ENCODE peak calls at places on chromosomes 2 and 18, in eight cellular contexts. One of them, this sample, is unnamed.

GRCh38 chr18:12838178-12838634 is 45.8 kb downstream of the PTPN2 start:
- DNase-seq in neural progenitor cell: no peak
- DNase-seq in RCC 7860: peak
- DNase-seq in NCI-H1436: no peak
- DNase-seq in WERI-Rb-1: no peak
- DNase-seq in stimulated activated CD4-positive, alpha-beta T cell treated with anti-CD3 and anti-CD28 coated beads, Interleukin-1b, Interleukin-23, amount 100 ng/mL, for 4 hours: no peak
- DNase-seq in GM10248: peak
- DNase-seq in central memory CD4-positive, alpha-beta T cell: no peak
- DNase-seq in this sample: no peak

GRCh38 chr2:183035298-183035953 is 2.8 kb downstream of the NCKAP1 start:
- DNase-seq in neural progenitor cell: no peak
- DNase-seq in RCC 7860: no peak
- DNase-seq in stimulated activated CD4-positive, alpha-beta T cell treated with anti-CD3 and anti-CD28 coated beads, Interleukin-1b, Interleukin-23, amount 100 ng/mL, for 4 hours: no peak
- DNase-seq in GM10248: no peak
- DNase-seq in WERI-Rb-1: no peak
- DNase-seq in central memory CD4-positive, alpha-beta T cell: no peak
- DNase-seq in NCI-H1436: no peak
- DNase-seq in this sample: no peak

GRCh38 chr18:48979944-48980890 is 29.5 kb upstream of the SMAD7 start:
- DNase-seq in NCI-H1436: no peak
- DNase-seq in central memory CD4-positive, alpha-beta T cell: no peak
- DNase-seq in GM10248: no peak
- DNase-seq in RCC 7860: peak
- DNase-seq in neural progenitor cell: no peak
- DNase-seq in WERI-Rb-1: no peak
- DNase-seq in stimulated activated CD4-positive, alpha-beta T cell treated with anti-CD3 and anti-CD28 coated beads, Interleukin-1b, Interleukin-23, amount 100 ng/mL, for 4 hours: no peak
- DNase-seq in this sample: no peak

GRCh38 chr18:26556573-26556972 is 8.2 kb upstream of the KCTD1 start:
- DNase-seq in NCI-H1436: no peak
- DNase-seq in central memory CD4-positive, alpha-beta T cell: no peak
- DNase-seq in stimulated activated CD4-positive, alpha-beta T cell treated with anti-CD3 and anti-CD28 coated beads, Interleukin-1b, Interleukin-23, amount 100 ng/mL, for 4 hours: no peak
- DNase-seq in neural progenitor cell: no peak
- DNase-seq in RCC 7860: no peak
- DNase-seq in WERI-Rb-1: no peak
- DNase-seq in GM10248: peak
- DNase-seq in this sample: no peak

GRCh38 chr18:49751427-49752094 is 61.8 kb downstream of the ACAA2 start:
- DNase-seq in NCI-H1436: no peak
- DNase-seq in stimulated activated CD4-positive, alpha-beta T cell treated with anti-CD3 and anti-CD28 coated beads, Interleukin-1b, Interleukin-23, amount 100 ng/mL, for 4 hours: no peak
- DNase-seq in GM10248: no peak
- DNase-seq in RCC 7860: no peak
- DNase-seq in neural progenitor cell: no peak
- DNase-seq in central memory CD4-positive, alpha-beta T cell: peak
- DNase-seq in WERI-Rb-1: no peak
- DNase-seq in this sample: no peak

GRCh38 chr2:42503291-42503690 is 9.5 kb upstream of the KCNG3 start:
- DNase-seq in GM10248: no peak
- DNase-seq in NCI-H1436: no peak
- DNase-seq in central memory CD4-positive, alpha-beta T cell: no peak
- DNase-seq in RCC 7860: peak
- DNase-seq in stimulated activated CD4-positive, alpha-beta T cell treated with anti-CD3 and anti-CD28 coated beads, Interleukin-1b, Interleukin-23, amount 100 ng/mL, for 4 hours: no peak
- DNase-seq in WERI-Rb-1: no peak
- DNase-seq in neural progenitor cell: no peak
- DNase-seq in this sample: no peak

GRCh38 chr2:38700113-38700780 is 34.3 kb downstream of the GALM start:
- DNase-seq in WERI-Rb-1: no peak
- DNase-seq in central memory CD4-positive, alpha-beta T cell: peak
- DNase-seq in neural progenitor cell: no peak
- DNase-seq in stimulated activated CD4-positive, alpha-beta T cell treated with anti-CD3 and anti-CD28 coated beads, Interleukin-1b, Interleukin-23, amount 100 ng/mL, for 4 hours: no peak
- DNase-seq in GM10248: no peak
- DNase-seq in RCC 7860: no peak
- DNase-seq in NCI-H1436: no peak
- DNase-seq in this sample: no peak

GRCh38 chr18:69528439-69528838 is 127.8 kb downstream of the DOK6 start:
- DNase-seq in GM10248: no peak
- DNase-seq in WERI-Rb-1: no peak
- DNase-seq in stimulated activated CD4-positive, alpha-beta T cell treated with anti-CD3 and anti-CD28 coated beads, Interleukin-1b, Interleukin-23, amount 100 ng/mL, for 4 hours: no peak
- DNase-seq in neural progenitor cell: no peak
- DNase-seq in RCC 7860: no peak
- DNase-seq in NCI-H1436: no peak
- DNase-seq in central memory CD4-positive, alpha-beta T cell: no peak
- DNase-seq in this sample: no peak

GRCh38 chr2:143730155-143730949 is 601.1 kb downstream of the ARHGAP15 start:
- DNase-seq in neural progenitor cell: no peak
- DNase-seq in NCI-H1436: no peak
- DNase-seq in stimulated activated CD4-positive, alpha-beta T cell treated with anti-CD3 and anti-CD28 coated beads, Interleukin-1b, Interleukin-23, amount 100 ng/mL, for 4 hours: no peak
- DNase-seq in RCC 7860: peak
- DNase-seq in WERI-Rb-1: no peak
- DNase-seq in central memory CD4-positive, alpha-beta T cell: no peak
- DNase-seq in GM10248: peak
- DNase-seq in this sample: no peak

GRCh38 chr2:634041-634440 is 43.2 kb downstream of the TMEM18 start:
- DNase-seq in NCI-H1436: no peak
- DNase-seq in neural progenitor cell: no peak
- DNase-seq in RCC 7860: no peak
- DNase-seq in WERI-Rb-1: no peak
- DNase-seq in central memory CD4-positive, alpha-beta T cell: no peak
- DNase-seq in GM10248: no peak
- DNase-seq in stimulated activated CD4-positive, alpha-beta T cell treated with anti-CD3 and anti-CD28 coated beads, Interleukin-1b, Interleukin-23, amount 100 ng/mL, for 4 hours: no peak
- DNase-seq in this sample: no peak

GRCh38 chr2:9556121-9556869 is 665 bp upstream of the ADAM17 start:
- DNase-seq in RCC 7860: no peak
- DNase-seq in GM10248: no peak
- DNase-seq in stimulated activated CD4-positive, alpha-beta T cell treated with anti-CD3 and anti-CD28 coated beads, Interleukin-1b, Interleukin-23, amount 100 ng/mL, for 4 hours: no peak
- DNase-seq in WERI-Rb-1: no peak
- DNase-seq in central memory CD4-positive, alpha-beta T cell: peak
- DNase-seq in NCI-H1436: peak
- DNase-seq in neural progenitor cell: no peak
- DNase-seq in this sample: no peak

GRCh38 chr2:127508621-127509034 is 17.7 kb downstream of the IWS1 start:
- DNase-seq in RCC 7860: peak
- DNase-seq in central memory CD4-positive, alpha-beta T cell: no peak
- DNase-seq in WERI-Rb-1: no peak
- DNase-seq in GM10248: no peak
- DNase-seq in neural progenitor cell: no peak
- DNase-seq in stimulated activated CD4-positive, alpha-beta T cell treated with anti-CD3 and anti-CD28 coated beads, Interleukin-1b, Interleukin-23, amount 100 ng/mL, for 4 hours: no peak
- DNase-seq in NCI-H1436: peak
- DNase-seq in this sample: peak

GRCh38 chr2:195824478-195824877 is 167.5 kb downstream of the SLC39A10 start:
- DNase-seq in central memory CD4-positive, alpha-beta T cell: no peak
- DNase-seq in stimulated activated CD4-positive, alpha-beta T cell treated with anti-CD3 and anti-CD28 coated beads, Interleukin-1b, Interleukin-23, amount 100 ng/mL, for 4 hours: no peak
- DNase-seq in neural progenitor cell: no peak
- DNase-seq in WERI-Rb-1: no peak
- DNase-seq in GM10248: no peak
- DNase-seq in NCI-H1436: no peak
- DNase-seq in RCC 7860: no peak
- DNase-seq in this sample: no peak

GRCh38 chr18:3688682-3689081 is 238.7 kb downstream of the TGIF1 start:
- DNase-seq in central memory CD4-positive, alpha-beta T cell: no peak
- DNase-seq in WERI-Rb-1: no peak
- DNase-seq in RCC 7860: peak
- DNase-seq in GM10248: no peak
- DNase-seq in NCI-H1436: no peak
- DNase-seq in neural progenitor cell: peak
- DNase-seq in stimulated activated CD4-positive, alpha-beta T cell treated with anti-CD3 and anti-CD28 coated beads, Interleukin-1b, Interleukin-23, amount 100 ng/mL, for 4 hours: no peak
- DNase-seq in this sample: peak

GRCh38 chr2:190722061-190722759 is 73.3 kb downstream of the NAB1 start:
- DNase-seq in central memory CD4-positive, alpha-beta T cell: no peak
- DNase-seq in NCI-H1436: no peak
- DNase-seq in neural progenitor cell: no peak
- DNase-seq in stimulated activated CD4-positive, alpha-beta T cell treated with anti-CD3 and anti-CD28 coated beads, Interleukin-1b, Interleukin-23, amount 100 ng/mL, for 4 hours: no peak
- DNase-seq in GM10248: peak
- DNase-seq in RCC 7860: peak
- DNase-seq in WERI-Rb-1: no peak
- DNase-seq in this sample: no peak

GRCh38 chr2:233261819-233262555 is 10.5 kb downstream of the ATG16L1 start:
- DNase-seq in RCC 7860: no peak
- DNase-seq in NCI-H1436: no peak
- DNase-seq in WERI-Rb-1: no peak
- DNase-seq in central memory CD4-positive, alpha-beta T cell: no peak
- DNase-seq in GM10248: peak
- DNase-seq in stimulated activated CD4-positive, alpha-beta T cell treated with anti-CD3 and anti-CD28 coated beads, Interleukin-1b, Interleukin-23, amount 100 ng/mL, for 4 hours: no peak
- DNase-seq in neural progenitor cell: no peak
- DNase-seq in this sample: no peak

GRCh38 chr2:240600451-240600961 is 14.0 kb downstream of the CAPN10 start:
- DNase-seq in GM10248: no peak
- DNase-seq in central memory CD4-positive, alpha-beta T cell: no peak
- DNase-seq in NCI-H1436: no peak
- DNase-seq in stimulated activated CD4-positive, alpha-beta T cell treated with anti-CD3 and anti-CD28 coated beads, Interleukin-1b, Interleukin-23, amount 100 ng/mL, for 4 hours: no peak
- DNase-seq in WERI-Rb-1: peak
- DNase-seq in RCC 7860: no peak
- DNase-seq in neural progenitor cell: no peak
- DNase-seq in this sample: no peak

GRCh38 chr2:100135415-100135814 is 7.0 kb downstream of the AFF3 start:
- DNase-seq in WERI-Rb-1: no peak
- DNase-seq in central memory CD4-positive, alpha-beta T cell: no peak
- DNase-seq in stimulated activated CD4-positive, alpha-beta T cell treated with anti-CD3 and anti-CD28 coated beads, Interleukin-1b, Interleukin-23, amount 100 ng/mL, for 4 hours: no peak
- DNase-seq in RCC 7860: no peak
- DNase-seq in GM10248: no peak
- DNase-seq in neural progenitor cell: no peak
- DNase-seq in NCI-H1436: no peak
- DNase-seq in this sample: no peak

GRCh38 chr2:233865838-233866237 is 2.3 kb downstream of the MSL3B start:
- DNase-seq in neural progenitor cell: peak
- DNase-seq in central memory CD4-positive, alpha-beta T cell: no peak
- DNase-seq in GM10248: no peak
- DNase-seq in RCC 7860: no peak
- DNase-seq in NCI-H1436: no peak
- DNase-seq in stimulated activated CD4-positive, alpha-beta T cell treated with anti-CD3 and anti-CD28 coated beads, Interleukin-1b, Interleukin-23, amount 100 ng/mL, for 4 hours: no peak
- DNase-seq in WERI-Rb-1: peak
- DNase-seq in this sample: no peak

GRCh38 chr2:207772081-207772843 is 2.6 kb upstream of the FZD5 start:
- DNase-seq in WERI-Rb-1: no peak
- DNase-seq in stimulated activated CD4-positive, alpha-beta T cell treated with anti-CD3 and anti-CD28 coated beads, Interleukin-1b, Interleukin-23, amount 100 ng/mL, for 4 hours: no peak
- DNase-seq in NCI-H1436: no peak
- DNase-seq in central memory CD4-positive, alpha-beta T cell: peak
- DNase-seq in GM10248: no peak
- DNase-seq in RCC 7860: no peak
- DNase-seq in neural progenitor cell: no peak
- DNase-seq in this sample: no peak

GRCh38 chr2:219056896-219057708 is 3.6 kb downstream of the IHH start:
- DNase-seq in GM10248: no peak
- DNase-seq in NCI-H1436: no peak
- DNase-seq in WERI-Rb-1: peak
- DNase-seq in central memory CD4-positive, alpha-beta T cell: no peak
- DNase-seq in stimulated activated CD4-positive, alpha-beta T cell treated with anti-CD3 and anti-CD28 coated beads, Interleukin-1b, Interleukin-23, amount 100 ng/mL, for 4 hours: no peak
- DNase-seq in RCC 7860: no peak
- DNase-seq in neural progenitor cell: peak
- DNase-seq in this sample: no peak

GRCh38 chr2:169716938-169717690 is 16.5 kb upstream of the KLHL23 start:
- DNase-seq in WERI-Rb-1: no peak
- DNase-seq in stimulated activated CD4-positive, alpha-beta T cell treated with anti-CD3 and anti-CD28 coated beads, Interleukin-1b, Interleukin-23, amount 100 ng/mL, for 4 hours: no peak
- DNase-seq in GM10248: no peak
- DNase-seq in RCC 7860: no peak
- DNase-seq in neural progenitor cell: no peak
- DNase-seq in NCI-H1436: no peak
- DNase-seq in central memory CD4-positive, alpha-beta T cell: no peak
- DNase-seq in this sample: no peak

GRCh38 chr2:1836321-1836860 is 92.1 kb upstream of the PXDN start:
- DNase-seq in neural progenitor cell: no peak
- DNase-seq in NCI-H1436: no peak
- DNase-seq in central memory CD4-positive, alpha-beta T cell: no peak
- DNase-seq in WERI-Rb-1: no peak
- DNase-seq in stimulated activated CD4-positive, alpha-beta T cell treated with anti-CD3 and anti-CD28 coated beads, Interleukin-1b, Interleukin-23, amount 100 ng/mL, for 4 hours: no peak
- DNase-seq in RCC 7860: no peak
- DNase-seq in GM10248: no peak
- DNase-seq in this sample: no peak

GRCh38 chr18:11669948-11670275 is 19.2 kb upstream of the GNAL start:
- DNase-seq in central memory CD4-positive, alpha-beta T cell: no peak
- DNase-seq in neural progenitor cell: no peak
- DNase-seq in WERI-Rb-1: no peak
- DNase-seq in NCI-H1436: no peak
- DNase-seq in stimulated activated CD4-positive, alpha-beta T cell treated with anti-CD3 and anti-CD28 coated beads, Interleukin-1b, Interleukin-23, amount 100 ng/mL, for 4 hours: no peak
- DNase-seq in GM10248: no peak
- DNase-seq in RCC 7860: no peak
- DNase-seq in this sample: no peak

GRCh38 chr2:213862407-213863076 is 548.3 kb upstream of the VWC2L start:
- DNase-seq in central memory CD4-positive, alpha-beta T cell: no peak
- DNase-seq in stimulated activated CD4-positive, alpha-beta T cell treated with anti-CD3 and anti-CD28 coated beads, Interleukin-1b, Interleukin-23, amount 100 ng/mL, for 4 hours: no peak
- DNase-seq in neural progenitor cell: peak
- DNase-seq in NCI-H1436: no peak
- DNase-seq in GM10248: no peak
- DNase-seq in WERI-Rb-1: no peak
- DNase-seq in RCC 7860: no peak
- DNase-seq in this sample: no peak

GRCh38 chr2:26503238-26503880 is 25.4 kb upstream of the OTOF start:
- DNase-seq in neural progenitor cell: peak
- DNase-seq in central memory CD4-positive, alpha-beta T cell: peak
- DNase-seq in WERI-Rb-1: peak
- DNase-seq in stimulated activated CD4-positive, alpha-beta T cell treated with anti-CD3 and anti-CD28 coated beads, Interleukin-1b, Interleukin-23, amount 100 ng/mL, for 4 hours: peak
- DNase-seq in RCC 7860: peak
- DNase-seq in GM10248: peak
- DNase-seq in NCI-H1436: peak
- DNase-seq in this sample: peak

GRCh38 chr2:171541202-171541884 is 19.1 kb downstream of the CYBRD1 start:
- DNase-seq in stimulated activated CD4-positive, alpha-beta T cell treated with anti-CD3 and anti-CD28 coated beads, Interleukin-1b, Interleukin-23, amount 100 ng/mL, for 4 hours: no peak
- DNase-seq in RCC 7860: no peak
- DNase-seq in NCI-H1436: no peak
- DNase-seq in neural progenitor cell: no peak
- DNase-seq in central memory CD4-positive, alpha-beta T cell: no peak
- DNase-seq in GM10248: no peak
- DNase-seq in WERI-Rb-1: no peak
- DNase-seq in this sample: no peak

GRCh38 chr2:131039908-131040660 is 53.2 kb downstream of the FAM168B start:
- DNase-seq in neural progenitor cell: no peak
- DNase-seq in central memory CD4-positive, alpha-beta T cell: peak
- DNase-seq in NCI-H1436: no peak
- DNase-seq in WERI-Rb-1: no peak
- DNase-seq in RCC 7860: no peak
- DNase-seq in GM10248: no peak
- DNase-seq in stimulated activated CD4-positive, alpha-beta T cell treated with anti-CD3 and anti-CD28 coated beads, Interleukin-1b, Interleukin-23, amount 100 ng/mL, for 4 hours: peak
- DNase-seq in this sample: no peak

GRCh38 chr2:232521524-232521923 is 1.3 kb downstream of the PRSS56 start:
- DNase-seq in NCI-H1436: no peak
- DNase-seq in central memory CD4-positive, alpha-beta T cell: no peak
- DNase-seq in GM10248: no peak
- DNase-seq in RCC 7860: no peak
- DNase-seq in neural progenitor cell: no peak
- DNase-seq in stimulated activated CD4-positive, alpha-beta T cell treated with anti-CD3 and anti-CD28 coated beads, Interleukin-1b, Interleukin-23, amount 100 ng/mL, for 4 hours: no peak
- DNase-seq in WERI-Rb-1: no peak
- DNase-seq in this sample: no peak

GRCh38 chr2:67389286-67389685 is 7.8 kb upstream of the ETAA1 start:
- DNase-seq in GM10248: no peak
- DNase-seq in stimulated activated CD4-positive, alpha-beta T cell treated with anti-CD3 and anti-CD28 coated beads, Interleukin-1b, Interleukin-23, amount 100 ng/mL, for 4 hours: no peak
- DNase-seq in neural progenitor cell: no peak
- DNase-seq in NCI-H1436: no peak
- DNase-seq in WERI-Rb-1: no peak
- DNase-seq in RCC 7860: no peak
- DNase-seq in central memory CD4-positive, alpha-beta T cell: no peak
- DNase-seq in this sample: no peak

GRCh38 chr2:15939854-15940660 is at the start of gene MYCN:
- DNase-seq in WERI-Rb-1: peak
- DNase-seq in central memory CD4-positive, alpha-beta T cell: peak
- DNase-seq in RCC 7860: no peak
- DNase-seq in NCI-H1436: peak
- DNase-seq in stimulated activated CD4-positive, alpha-beta T cell treated with anti-CD3 and anti-CD28 coated beads, Interleukin-1b, Interleukin-23, amount 100 ng/mL, for 4 hours: peak
- DNase-seq in neural progenitor cell: peak
- DNase-seq in GM10248: no peak
- DNase-seq in this sample: peak

GRCh38 chr2:33287611-33288010 is 188.8 kb upstream of the RASGRP3 start:
- DNase-seq in WERI-Rb-1: no peak
- DNase-seq in RCC 7860: no peak
- DNase-seq in NCI-H1436: no peak
- DNase-seq in GM10248: no peak
- DNase-seq in stimulated activated CD4-positive, alpha-beta T cell treated with anti-CD3 and anti-CD28 coated beads, Interleukin-1b, Interleukin-23, amount 100 ng/mL, for 4 hours: no peak
- DNase-seq in central memory CD4-positive, alpha-beta T cell: no peak
- DNase-seq in neural progenitor cell: no peak
- DNase-seq in this sample: no peak

GRCh38 chr18:80159713-80160636 is 50.9 kb downstream of the ADNP2 start:
- DNase-seq in NCI-H1436: no peak
- DNase-seq in GM10248: peak
- DNase-seq in RCC 7860: no peak
- DNase-seq in WERI-Rb-1: no peak
- DNase-seq in stimulated activated CD4-positive, alpha-beta T cell treated with anti-CD3 and anti-CD28 coated beads, Interleukin-1b, Interleukin-23, amount 100 ng/mL, for 4 hours: peak
- DNase-seq in neural progenitor cell: no peak
- DNase-seq in central memory CD4-positive, alpha-beta T cell: peak
- DNase-seq in this sample: no peak

GRCh38 chr18:37335337-37335736 is 230.3 kb downstream of the CELF4 start:
- DNase-seq in central memory CD4-positive, alpha-beta T cell: no peak
- DNase-seq in RCC 7860: no peak
- DNase-seq in neural progenitor cell: peak
- DNase-seq in WERI-Rb-1: peak
- DNase-seq in NCI-H1436: no peak
- DNase-seq in stimulated activated CD4-positive, alpha-beta T cell treated with anti-CD3 and anti-CD28 coated beads, Interleukin-1b, Interleukin-23, amount 100 ng/mL, for 4 hours: no peak
- DNase-seq in GM10248: no peak
- DNase-seq in this sample: no peak

This sample was measured in DMS79.